ENCODE peak calls at places on chromosomes 4 and X, in five cellular contexts. One of them, this sample, is unnamed. For H3K9me3, the result is how much of the 10 kb centered on the place peaks cover.

GRCh38 chr4:16155503-16156169 is 70.6 kb downstream of the TAPT1 start:
- DNase-seq in tibial nerve: no peak
- DNase-seq in thoracic aorta: no peak
- DNase-seq in neural progenitor cell: no peak
- DNase-seq in adipocyte: no peak
- DNase-seq in this sample: no peak

GRCh38 chr4:142615324-142615665 is 230.8 kb downstream of the INPP4B start:
- DNase-seq in tibial nerve: no peak
- DNase-seq in thoracic aorta: no peak
- DNase-seq in neural progenitor cell: no peak
- DNase-seq in adipocyte: peak
- DNase-seq in this sample: no peak

GRCh38 chrX:70234355-70234754 is at the start of gene AWAT1:
- DNase-seq in tibial nerve: no peak
- DNase-seq in thoracic aorta: no peak
- DNase-seq in neural progenitor cell: no peak
- DNase-seq in adipocyte: no peak
- DNase-seq in this sample: no peak

GRCh38 chr4:97670703-97671269 is 472.5 kb downstream of the STPG2 start:
- DNase-seq in tibial nerve: no peak
- DNase-seq in thoracic aorta: no peak
- DNase-seq in neural progenitor cell: no peak
- DNase-seq in adipocyte: no peak
- DNase-seq in this sample: no peak

GRCh38 chrX:139826065-139827044 is 106.5 kb downstream of the ATP11C start:
- DNase-seq in tibial nerve: peak
- DNase-seq in thoracic aorta: no peak
- DNase-seq in neural progenitor cell: no peak
- DNase-seq in adipocyte: peak
- DNase-seq in this sample: no peak

GRCh38 chr4:110963621-110964020 is 340.7 kb upstream of the PITX2 start:
- DNase-seq in tibial nerve: no peak
- DNase-seq in thoracic aorta: no peak
- DNase-seq in neural progenitor cell: no peak
- DNase-seq in adipocyte: no peak
- DNase-seq in this sample: no peak

GRCh38 chrX:18877472-18877871 is 106.4 kb downstream of the PHKA2 start:
- DNase-seq in tibial nerve: no peak
- DNase-seq in thoracic aorta: no peak
- DNase-seq in neural progenitor cell: no peak
- DNase-seq in adipocyte: no peak
- DNase-seq in this sample: no peak

GRCh38 chrX:132023896-132024386 is 839 bp downstream of the STK26 start:
- DNase-seq in tibial nerve: no peak
- DNase-seq in thoracic aorta: no peak
- DNase-seq in neural progenitor cell: peak
- DNase-seq in adipocyte: peak
- DNase-seq in this sample: peak

GRCh38 chr4:26826721-26827120 is 33.9 kb upstream of the STIM2 start:
- DNase-seq in tibial nerve: peak
- DNase-seq in thoracic aorta: no peak
- DNase-seq in neural progenitor cell: no peak
- DNase-seq in adipocyte: no peak
- DNase-seq in this sample: no peak

GRCh38 chr4:70841951-70842350 is 2.3 kb upstream of the GRSF1 start:
- DNase-seq in tibial nerve: no peak
- DNase-seq in thoracic aorta: no peak
- DNase-seq in neural progenitor cell: no peak
- DNase-seq in adipocyte: no peak
- DNase-seq in this sample: no peak

GRCh38 chrX:99117011-99117410 is 1293.1 kb downstream of the PCDH19 start:
- DNase-seq in tibial nerve: no peak
- DNase-seq in thoracic aorta: no peak
- DNase-seq in neural progenitor cell: no peak
- DNase-seq in adipocyte: no peak
- DNase-seq in this sample: no peak

GRCh38 chr4:149160370-149160769 is 655.3 kb downstream of the IQCM start:
- DNase-seq in tibial nerve: no peak
- DNase-seq in thoracic aorta: no peak
- DNase-seq in neural progenitor cell: no peak
- DNase-seq in adipocyte: no peak
- DNase-seq in this sample: no peak

GRCh38 chr4:25884040-25884788 is 21.4 kb upstream of the SEL1L3 start:
- DNase-seq in tibial nerve: no peak
- DNase-seq in thoracic aorta: no peak
- DNase-seq in neural progenitor cell: no peak
- DNase-seq in adipocyte: no peak
- DNase-seq in this sample: no peak

GRCh38 chr4:118395057-118395679 is 42.4 kb upstream of the PRSS12 start:
- DNase-seq in tibial nerve: no peak
- DNase-seq in thoracic aorta: no peak
- DNase-seq in neural progenitor cell: no peak
- DNase-seq in adipocyte: no peak
- DNase-seq in this sample: no peak

GRCh38 chr4:118388621-118389020 is 35.8 kb upstream of the PRSS12 start:
- DNase-seq in tibial nerve: no peak
- DNase-seq in thoracic aorta: no peak
- DNase-seq in neural progenitor cell: peak
- DNase-seq in adipocyte: no peak
- DNase-seq in this sample: no peak

GRCh38 chr4:118389731-118390520 is 37.1 kb upstream of the PRSS12 start:
- DNase-seq in tibial nerve: no peak
- DNase-seq in thoracic aorta: no peak
- DNase-seq in neural progenitor cell: no peak
- DNase-seq in adipocyte: peak
- DNase-seq in this sample: no peak
- H3K9me3 ChIP-seq in tibial nerve: under half
- H3K9me3 ChIP-seq in thoracic aorta: under half
- H3K9me3 ChIP-seq in neural progenitor cell: under half
- H3K9me3 ChIP-seq in adipocyte: under half
- H3K9me3 ChIP-seq in this sample: under half

DNA sequence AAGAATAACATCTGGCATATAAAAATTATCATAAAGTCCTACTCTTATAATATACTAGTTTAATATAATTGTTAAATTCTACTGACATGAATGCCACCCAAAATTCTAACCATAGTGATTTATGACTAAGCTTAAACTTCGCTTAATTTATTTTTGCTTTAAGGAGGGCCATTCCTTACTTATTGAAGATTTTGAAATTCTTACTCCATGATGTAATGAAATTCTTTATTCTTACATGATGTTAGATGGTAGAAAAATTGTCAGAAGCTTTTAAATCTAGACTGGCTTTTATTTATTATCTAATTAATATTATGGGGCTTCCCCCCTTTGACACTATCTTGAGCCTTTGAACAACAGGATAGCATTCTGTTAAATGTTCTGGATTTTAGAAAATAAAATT is 19.5 kb upstream of the SUPT20HL2 start:
- DNase-seq in tibial nerve: no peak
- DNase-seq in thoracic aorta: no peak
- DNase-seq in neural progenitor cell: no peak
- DNase-seq in adipocyte: peak
- DNase-seq in this sample: no peak
- H3K9me3 ChIP-seq in tibial nerve: under half
- H3K9me3 ChIP-seq in thoracic aorta: under half
- H3K9me3 ChIP-seq in neural progenitor cell: under half
- H3K9me3 ChIP-seq in adipocyte: under half
- H3K9me3 ChIP-seq in this sample: under half

GRCh38 chr4:84500386-84501196 is 1.5 kb upstream of the NKX6-1 start:
- DNase-seq in tibial nerve: no peak
- DNase-seq in thoracic aorta: no peak
- DNase-seq in neural progenitor cell: no peak
- DNase-seq in adipocyte: no peak
- DNase-seq in this sample: no peak
- H3K9me3 ChIP-seq in tibial nerve: under half
- H3K9me3 ChIP-seq in thoracic aorta: under half
- H3K9me3 ChIP-seq in neural progenitor cell: under half
- H3K9me3 ChIP-seq in adipocyte: under half
- H3K9me3 ChIP-seq in this sample: under half

GRCh38 chr4:46459308-46459707 is 69.4 kb upstream of the GABRA2 start:
- DNase-seq in tibial nerve: no peak
- DNase-seq in thoracic aorta: no peak
- DNase-seq in neural progenitor cell: no peak
- DNase-seq in adipocyte: no peak
- DNase-seq in this sample: no peak

GRCh38 chr4:46462746-46463145 is 72.8 kb upstream of the GABRA2 start:
- DNase-seq in tibial nerve: no peak
- DNase-seq in thoracic aorta: no peak
- DNase-seq in neural progenitor cell: no peak
- DNase-seq in adipocyte: no peak
- DNase-seq in this sample: no peak
- H3K9me3 ChIP-seq in tibial nerve: under half
- H3K9me3 ChIP-seq in thoracic aorta: under half
- H3K9me3 ChIP-seq in neural progenitor cell: under half
- H3K9me3 ChIP-seq in adipocyte: under half
- H3K9me3 ChIP-seq in this sample: under half

This sample was measured in naive thymus-derived CD4-positive, alpha-beta T cell.